ENCODE peak calls at places on chromosomes 7 and 10, in four cellular contexts. D is CD4-positive, CD25-positive, alpha-beta regulatory T cell; W is GM23248; L is kidney. H is an unnamed sample. For H3K9me3, the result is how much of the 10 kb centered on the place peaks cover.

GRCh38 chr10:95651346-95652115 is 5.0 kb downstream of the ALDH18A1 start:
- DNase-seq in W (peak), D (no peak), L (no peak), H (no peak)

GRCh38 chr7:6338551-6339274 is 66.3 kb upstream of the CYTH3 start:
- DNase-seq in D (no peak), L (no peak), W (no peak), H (no peak)

GRCh38 chr7:17005277-17005676 is 123.5 kb upstream of the AGR3 start:
- DNase-seq in D (no peak), L (no peak), W (no peak), H (no peak)

GRCh38 chr10:125021686-125022374 is 79.9 kb downstream of the ZRANB1 start:
- DNase-seq in L (peak), W (no peak), D (no peak), H (no peak)

GRCh38 chr10:128030498-128031072 is 95.6 kb downstream of the MKI67 start:
- DNase-seq in L (no peak), W (no peak), D (no peak), H (no peak)

GRCh38 chr7:98836811-98837631 is 32.8 kb downstream of the TMEM130 start:
- DNase-seq in L (no peak), W (peak), D (no peak), H (no peak)

GRCh38 chr7:111047595-111047994 is 43.3 kb upstream of the LRRN3 start:
- DNase-seq in L (no peak), D (no peak), W (no peak), H (no peak)

GRCh38 chr7:116566666-116567065 is 41.8 kb downstream of the CAV1 start:
- DNase-seq in W (no peak), D (no peak), L (no peak), H (no peak)

GRCh38 chr7:155729847-155730246 is 82.4 kb downstream of the SHH start:
- DNase-seq in L (peak), W (peak), D (no peak), H (no peak)

GRCh38 chr7:2032030-2032875 is 200.5 kb downstream of the MAD1L1 start:
- DNase-seq in W (peak), L (peak), D (no peak), H (no peak)

GRCh38 chr10:8058274-8059111 is 4.0 kb downstream of the GATA3 start:
- DNase-seq in D (no peak), L (no peak), W (no peak), H (no peak)

GRCh38 chr10:78871796-78872195 is 197.0 kb upstream of the ZMIZ1 start:
- DNase-seq in L (no peak), D (no peak), W (no peak), H (no peak)

GRCh38 chr7:147911224-147911623 is 679.3 kb upstream of the C7orf33 start:
- DNase-seq in L (no peak), D (no peak), W (no peak), H (no peak)

GRCh38 chr10:48567346-48567745 is 37.5 kb downstream of the ARHGAP22 start:
- DNase-seq in L (no peak), D (no peak), W (no peak), H (no peak)

GRCh38 chr10:14476641-14477407 is 146.1 kb upstream of the FRMD4A start:
- DNase-seq in D (no peak), W (peak), L (no peak), H (no peak)

GRCh38 chr10:58414270-58415041 is 29.2 kb downstream of the TFAM start:
- DNase-seq in L (no peak), W (peak), D (no peak), H (no peak)

GRCh38 chr7:137798073-137798763 is 48.6 kb downstream of the DGKI start:
- DNase-seq in W (no peak), L (no peak), D (no peak), H (no peak)

GRCh38 chr10:33064706-33065105 is 106.7 kb upstream of the ITGB1 start:
- DNase-seq in D (no peak), L (no peak), W (no peak), H (no peak)

GRCh38 chr7:106110885-106111670 is 1.0 kb downstream of the SYPL1 start:
- DNase-seq in W (peak), L (no peak), D (peak), H (no peak)

GRCh38 chr7:1055084-1055450 is 10.7 kb downstream of the GPR146 start:
- DNase-seq in W (no peak), L (peak), D (peak), H (no peak)

GRCh38 chr7:159078193-159078910 is 66.3 kb downstream of the VIPR2 start:
- DNase-seq in W (no peak), L (no peak), D (no peak), H (no peak)

GRCh38 chr7:124324262-124324661 is 291.4 kb upstream of the TMEM229A start:
- DNase-seq in L (no peak), W (no peak), D (no peak), H (no peak)

GRCh38 chr7:77482015-77482414 is 55.1 kb upstream of the PTPN12 start:
- DNase-seq in W (peak), L (peak), D (no peak), H (no peak)

GRCh38 chr7:15495170-15495569 is 66.6 kb downstream of the AGMO start:
- DNase-seq in L (no peak), W (no peak), D (no peak), H (no peak)

GRCh38 chr7:151503902-151504714 is 15.6 kb downstream of the RHEB start:
- DNase-seq in D (no peak), L (no peak), W (peak), H (no peak)

GRCh38 chr7:85554294-85554877 is 367.5 kb upstream of the SEMA3D start:
- DNase-seq in W (peak), L (no peak), D (no peak), H (no peak)

GRCh38 chr10:96511044-96511945 is 2.4 kb downstream of the TLL2 start:
- DNase-seq in L (no peak), W (peak), D (peak), H (no peak)

GRCh38 chr10:11210211-11210922 is 192.7 kb downstream of the CELF2 start:
- DNase-seq in L (no peak), W (peak), D (no peak), H (no peak)
- H3K9me3 ChIP-seq in L (under half), W (under half), D (under half), H (under half)

GRCh38 chr7:157594306-157594705 is 257.5 kb downstream of the DNAJB6 start:
- DNase-seq in L (peak), D (no peak), W (no peak), H (no peak)
- H3K9me3 ChIP-seq in L (under half), D (under half), W (under half), H (under half)

DNA sequence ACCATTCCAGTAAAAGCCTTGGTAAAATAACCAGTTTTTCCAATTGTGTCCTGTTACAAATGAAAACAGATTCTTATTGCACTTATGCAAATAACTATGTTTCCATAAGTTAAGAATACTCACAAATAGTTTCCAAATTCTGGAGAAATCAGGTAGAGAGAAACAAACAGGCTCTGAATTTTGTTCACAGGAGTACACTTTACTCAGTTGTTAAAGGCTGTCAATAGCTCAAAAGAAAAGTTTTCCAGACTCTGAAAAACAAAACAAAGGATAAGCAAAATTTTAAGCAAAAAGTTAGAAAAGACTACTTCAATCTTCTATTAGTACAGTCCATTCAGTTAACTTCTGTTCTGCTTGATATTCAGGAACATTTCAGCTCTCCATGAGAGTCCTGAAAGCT is 32.8 kb upstream of the ZNF365 start:
- DNase-seq in D (no peak), W (no peak), L (no peak), H (no peak)
- H3K9me3 ChIP-seq in D (under half), W (under half), L (under half), H (under half)

GRCh38 chr7:128755075-128755474 is 15.9 kb downstream of the CALU start:
- DNase-seq in D (no peak), W (no peak), L (no peak), H (no peak)
- H3K9me3 ChIP-seq in D (under half), W (under half), L (under half), H (under half)

GRCh38 chr10:31683682-31684081 is 244.9 kb downstream of the ARHGAP12 start:
- DNase-seq in L (no peak), W (peak), D (no peak), H (no peak)
- H3K9me3 ChIP-seq in L (under half), W (under half), D (under half), H (under half)

GRCh38 chr10:10193848-10194247 is 823.8 kb upstream of the CELF2 start:
- DNase-seq in L (no peak), D (no peak), W (no peak), H (no peak)
- H3K9me3 ChIP-seq in L (under half), D (under half), W (under half), H (under half)

DNA sequence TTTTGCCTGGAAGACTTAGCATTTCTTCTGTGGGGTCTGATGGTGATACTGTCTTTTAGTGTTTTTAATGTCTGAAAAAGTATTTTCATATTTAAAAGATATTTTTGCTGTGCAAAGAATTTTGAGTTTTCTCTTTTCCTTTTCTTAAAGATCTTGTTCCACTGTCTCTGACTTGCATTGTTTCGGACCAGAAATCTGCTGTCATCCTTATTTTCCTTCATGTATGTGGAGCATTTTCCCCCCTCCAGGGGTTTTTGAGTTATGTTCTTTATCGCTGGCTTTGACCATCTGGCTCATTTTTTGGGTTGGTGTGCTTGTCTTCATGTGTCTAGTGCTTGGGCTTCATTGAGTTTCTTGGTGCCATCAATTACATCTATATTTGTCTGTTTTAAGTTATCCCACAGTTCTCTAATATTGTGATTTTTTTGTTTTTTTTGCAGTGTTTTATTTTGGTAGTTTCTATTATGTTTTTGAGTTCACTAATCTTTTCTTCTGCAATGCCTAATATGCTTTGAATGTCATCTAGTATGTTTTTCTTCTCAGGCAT is 119.9 kb downstream of the MGMT start:
- DNase-seq in W (peak), L (no peak), D (no peak), H (no peak)
- H3K9me3 ChIP-seq in W (under half), L (under half), D (under half), H (under half)

GRCh38 chr10:68997216-68997615 is 8.6 kb downstream of the KIFBP start:
- DNase-seq in L (no peak), W (no peak), D (no peak), H (no peak)

GRCh38 chr10:68989317-68989990 is 851 bp downstream of the KIFBP start:
- DNase-seq in W (peak), D (no peak), L (no peak), H (no peak)

GRCh38 chr10:68988530-68989316 is at the start of gene KIFBP:
- DNase-seq in L (peak), W (peak), D (peak), H (peak)

GRCh38 chr10:68987611-68988010 is 992 bp upstream of the KIFBP start:
- DNase-seq in W (no peak), L (no peak), D (no peak), H (no peak)

DNA sequence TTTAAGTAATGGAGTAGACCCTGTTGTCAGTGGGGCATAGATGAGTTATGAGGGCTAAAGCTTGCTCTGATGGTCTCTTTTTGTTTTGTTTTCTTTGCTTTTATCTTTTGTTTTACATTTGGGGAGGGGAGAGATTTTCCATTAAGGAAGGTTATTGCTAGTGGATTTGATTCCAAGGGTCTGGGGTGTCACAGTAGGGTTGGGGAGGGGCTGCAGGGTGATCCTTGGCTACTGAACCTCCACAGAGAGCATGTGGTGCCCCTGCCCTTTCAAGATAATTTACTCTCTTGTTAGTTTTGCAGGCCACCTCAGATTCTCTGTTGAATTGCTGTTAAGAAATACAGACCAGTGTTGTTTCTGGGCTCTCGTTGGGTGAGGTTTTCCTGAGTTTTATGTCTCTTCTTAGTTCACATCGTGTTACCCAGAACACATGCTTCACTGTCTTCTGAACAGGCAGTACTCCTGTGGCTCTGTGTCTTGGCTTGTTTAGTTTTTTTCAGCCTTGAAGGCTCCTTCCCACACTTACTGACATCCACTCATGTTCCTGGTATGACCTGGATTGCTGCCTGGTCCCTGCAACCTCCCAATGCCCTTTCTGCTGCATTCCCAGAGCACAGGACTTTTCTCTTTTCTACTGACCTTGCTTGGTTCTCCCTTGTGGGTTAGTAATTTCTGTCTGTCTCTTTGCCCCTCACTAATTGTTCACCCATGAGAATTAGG is 4.3 kb downstream of the KIFBP start:
- DNase-seq in W (peak), L (no peak), D (no peak), H (no peak)
- H3K9me3 ChIP-seq in W (under half), L (under half), D (under half), H (under half)